ENCODE peak calls at places on chromosomes 1 and 21, in ten cellular contexts. P is esophagus squamous epithelium; A is PC-3; U is SJSA1; X is CD8-positive, alpha-beta T cell; S is left ventricle myocardium inferior; L is suprapubic skin; Q is fibroblast of lung; V is coronary artery; R is neuronal stem cell. O is an unnamed sample.

GRCh38 chr1:246161626-246162025 is 345.5 kb downstream of the SMYD3 start:
- DNase-seq in V (no peak), S (no peak), P (no peak), A (peak), R (no peak), L (no peak), Q (peak), X (no peak), U (no peak), O (peak)

GRCh38 chr1:99106274-99106673 is 101.6 kb upstream of the PLPPR5 start:
- DNase-seq in L (no peak), V (no peak), A (no peak), R (no peak), S (no peak), Q (no peak), X (no peak), U (no peak), P (no peak), O (no peak)

GRCh38 chr1:224623743-224624333 is 7.7 kb downstream of the CNIH3 start:
- DNase-seq in S (no peak), R (no peak), U (peak), Q (peak), A (peak), P (no peak), V (no peak), L (no peak), X (peak), O (peak)

GRCh38 chr1:187013582-187014200 is 184.9 kb downstream of the PLA2G4A start:
- DNase-seq in L (no peak), A (no peak), P (no peak), R (no peak), U (no peak), V (no peak), S (no peak), Q (no peak), X (no peak), O (peak)

GRCh38 chr21:41678016-41678935 is 88.6 kb downstream of the RIPK4 start:
- DNase-seq in V (no peak), R (no peak), X (no peak), P (no peak), L (no peak), Q (no peak), U (peak), S (no peak), A (peak), O (no peak)

GRCh38 chr1:53076165-53076564 is 14.2 kb downstream of the PODN start:
- DNase-seq in S (peak), Q (no peak), L (peak), A (no peak), R (no peak), V (no peak), U (no peak), X (no peak), P (no peak), O (no peak)

GRCh38 chr1:910311-910880 is 13.3 kb upstream of the SAMD11 start:
- DNase-seq in L (peak), R (no peak), P (no peak), U (peak), Q (no peak), X (peak), V (peak), A (no peak), S (peak), O (no peak)

GRCh38 chr1:158496379-158496778 is 24.4 kb downstream of the OR10R2 start:
- DNase-seq in R (no peak), X (no peak), U (no peak), S (no peak), V (no peak), P (no peak), Q (no peak), A (peak), L (no peak), O (no peak)

DNA sequence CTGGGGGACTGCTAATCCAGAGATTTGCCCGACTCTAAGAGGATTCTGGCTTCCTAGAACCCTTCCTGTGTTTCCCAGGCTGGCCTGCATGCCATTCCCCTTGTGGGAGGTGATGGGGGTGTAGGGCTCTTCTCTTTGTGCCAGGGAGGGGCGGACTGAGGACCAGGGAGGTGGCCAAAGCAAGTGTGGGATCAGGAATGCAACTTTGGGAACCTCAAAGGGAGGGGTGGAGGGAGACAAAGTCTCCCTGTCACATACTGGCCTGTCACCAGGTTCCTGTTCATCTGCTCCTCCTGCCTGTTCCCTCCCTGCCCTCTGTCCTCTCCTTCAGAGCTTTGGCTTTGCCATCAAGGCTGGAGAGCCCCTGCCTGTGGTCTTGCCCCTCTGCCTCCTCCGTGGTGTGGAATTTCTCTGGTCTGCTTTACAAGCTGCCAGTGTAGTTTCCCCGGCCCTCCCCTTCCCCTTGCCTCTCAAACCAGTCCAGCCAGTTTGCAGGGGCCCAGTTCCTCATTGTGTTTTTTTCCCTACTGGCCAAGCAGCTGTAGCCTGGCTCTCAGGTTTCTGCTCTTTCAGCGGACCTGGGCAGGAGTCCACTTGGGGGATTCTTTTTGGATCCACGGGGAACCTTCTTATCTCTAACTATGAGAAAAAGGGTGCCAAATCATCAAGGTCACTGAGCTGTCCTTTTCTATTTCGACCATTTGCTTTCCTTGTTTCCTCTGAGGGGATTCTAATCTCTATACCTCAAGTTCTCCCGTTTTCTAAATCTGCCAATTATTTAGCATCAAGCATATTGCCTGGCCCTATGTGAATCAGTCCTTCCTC is 1.8 kb downstream of the CGN start:
- DNase-seq in V (no peak), Q (no peak), L (no peak), R (no peak), A (peak), P (no peak), U (no peak), S (no peak), X (no peak), O (no peak)
- H3K4me3 ChIP-seq in V (no peak), Q (no peak), L (peak), R (no peak), A (peak), P (peak), U (no peak), S (no peak), X (no peak), O (no peak)

DNA sequence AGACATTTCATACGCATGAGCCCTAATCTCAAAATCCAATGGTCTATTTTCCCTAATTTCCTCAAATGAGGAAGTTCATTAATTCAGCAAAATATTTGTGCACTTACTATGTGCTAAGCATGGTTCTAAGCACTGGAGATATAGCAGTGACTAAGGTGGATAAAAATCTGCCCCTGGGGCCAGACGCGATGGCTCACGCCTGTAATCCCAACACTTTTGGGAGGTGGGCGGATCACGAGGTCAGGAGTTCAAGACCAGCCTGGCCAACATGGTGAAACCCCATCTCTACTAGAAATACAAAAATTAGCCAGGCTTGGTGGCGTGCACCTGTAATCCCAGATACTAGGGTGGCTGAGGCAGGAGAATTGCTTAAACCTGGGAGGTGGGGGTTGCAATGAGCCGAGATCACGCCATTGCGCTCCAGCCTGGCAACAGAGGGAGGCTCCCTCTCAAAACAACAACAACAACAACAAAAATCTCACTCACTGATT is 4.3 kb upstream of the MIIP start:
- DNase-seq in R (no peak), L (no peak), A (no peak), V (no peak), U (no peak), Q (no peak), P (no peak), X (no peak), S (no peak), O (peak)
- H3K27ac ChIP-seq in R (no peak), L (no peak), A (no peak), V (no peak), U (no peak), Q (no peak), P (no peak), X (no peak), S (peak), O (peak)

GRCh38 chr1:111212634-111213335 is 12.3 kb upstream of the DENND2D start:
- DNase-seq in A (no peak), R (no peak), X (no peak), V (no peak), P (no peak), S (no peak), L (no peak), Q (no peak), U (no peak), O (no peak)
- H3K4me3 ChIP-seq in A (no peak), R (no peak), X (peak), V (no peak), P (no peak), S (no peak), L (no peak), Q (no peak), U (no peak), O (no peak)

GRCh38 chr1:5640845-5641244 is 351.4 kb downstream of the NPHP4 start:
- DNase-seq in L (peak), P (no peak), R (peak), Q (no peak), S (no peak), U (peak), V (no peak), A (no peak), X (no peak), O (no peak)
- H3K27ac ChIP-seq in L (no peak), P (no peak), R (no peak), Q (no peak), S (no peak), U (no peak), V (no peak), A (no peak), X (no peak), O (no peak)

GRCh38 chr1:23527366-23527765 is 3.7 kb downstream of the E2F2 start:
- DNase-seq in S (no peak), U (no peak), P (no peak), L (no peak), Q (no peak), R (no peak), X (no peak), A (no peak), V (no peak), O (no peak)

GRCh38 chr1:23526329-23527041 is 4.5 kb downstream of the E2F2 start:
- DNase-seq in R (no peak), V (no peak), X (no peak), A (no peak), S (no peak), P (no peak), U (no peak), Q (no peak), L (no peak), O (no peak)

GRCh38 chr1:23524163-23524562 is 6.9 kb downstream of the E2F2 start:
- DNase-seq in A (peak), U (no peak), R (no peak), L (no peak), X (no peak), V (no peak), S (no peak), Q (no peak), P (no peak), O (no peak)

GRCh38 chr1:23524716-23525401 is 6.2 kb downstream of the E2F2 start:
- DNase-seq in V (no peak), P (no peak), S (no peak), U (no peak), X (peak), L (no peak), R (no peak), Q (no peak), A (peak), O (no peak)

DNA sequence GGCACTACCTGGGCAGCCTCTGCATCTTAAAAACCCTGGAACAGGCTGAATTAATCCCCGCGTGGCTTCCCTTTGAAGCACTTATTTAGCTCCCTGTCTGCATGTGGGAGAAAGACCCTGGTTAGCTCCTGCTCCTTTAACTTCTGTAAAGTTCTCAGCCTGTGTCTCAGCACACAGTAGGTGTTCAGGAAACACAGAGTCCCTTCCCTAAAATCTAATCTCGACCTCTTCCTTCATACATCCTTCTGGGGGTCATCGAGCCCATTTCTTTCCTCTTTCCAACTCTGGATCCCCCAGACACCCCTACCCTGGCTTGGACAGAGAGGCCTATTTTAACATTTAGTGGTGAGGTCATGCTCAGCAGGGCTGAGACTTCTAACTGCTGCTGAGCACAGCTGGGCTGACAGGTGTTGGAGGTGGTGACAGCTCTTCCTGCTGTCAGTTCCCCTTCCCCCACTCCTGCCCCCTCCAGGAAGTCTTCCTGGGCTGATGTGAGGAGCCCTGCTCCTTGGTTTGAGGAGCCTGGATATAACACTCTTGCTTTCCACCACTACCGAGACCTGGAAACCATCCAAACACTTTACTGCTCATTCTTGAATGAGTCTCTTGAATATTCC is 5.4 kb downstream of the E2F2 start:
- DNase-seq in P (no peak), X (peak), A (no peak), L (no peak), U (no peak), R (no peak), V (no peak), S (no peak), Q (no peak), O (no peak)
- H3K4me3 ChIP-seq in P (no peak), X (peak), A (no peak), L (no peak), U (no peak), R (no peak), V (no peak), S (no peak), Q (no peak), O (no peak)

GRCh38 chr1:68121536-68121935 is 71.1 kb upstream of the DIRAS3 start:
- DNase-seq in P (no peak), X (no peak), A (peak), U (no peak), R (no peak), V (no peak), L (no peak), S (no peak), Q (peak), O (peak)
- H3K27ac ChIP-seq in P (peak), X (no peak), A (peak), U (no peak), R (no peak), V (no peak), L (no peak), S (no peak), Q (peak), O (peak)

O was measured in brain microvascular endothelial cell.